ENCODE peak calls at places on chromosomes 2 and 18, in ten cellular contexts. S, B, P, M, G, D, J, U, Y and I are unnamed samples. For H3K4me1, the result is how much of the 10 kb centered on the place peaks cover.

GRCh38 chr2:96788393-96789244 is 27.4 kb upstream of the CNNM3 start:
- DNase-seq in G (peak), J (peak), M (peak), B (no peak), D (peak), S (no peak), Y (peak), P (peak), U (no peak), I (no peak)

GRCh38 chr2:102385522-102385921 is 29.9 kb downstream of the IL18R1 start:
- DNase-seq in J (no peak), S (no peak), B (no peak), G (no peak), M (no peak), D (no peak), P (no peak), Y (no peak), U (no peak), I (no peak)

GRCh38 chr2:237278593-237278992 is 135.4 kb downstream of the COL6A3 start:
- DNase-seq in Y (no peak), G (peak), U (no peak), B (no peak), M (no peak), P (peak), D (peak), J (peak), S (no peak), I (peak)

GRCh38 chr18:77522031-77522675 is 272.5 kb downstream of the GALR1 start:
- DNase-seq in M (no peak), D (no peak), S (no peak), U (no peak), B (no peak), Y (no peak), P (no peak), G (no peak), J (no peak), I (no peak)

GRCh38 chr2:167689444-167689843 is 558.0 kb downstream of the STK39 start:
- DNase-seq in B (peak), M (no peak), J (no peak), G (no peak), U (no peak), D (no peak), Y (no peak), P (no peak), S (no peak), I (no peak)

GRCh38 chr2:38037325-38037724 is 38.6 kb downstream of the CYP1B1 start:
- DNase-seq in S (no peak), D (no peak), G (no peak), M (no peak), P (no peak), J (no peak), B (no peak), U (no peak), Y (no peak), I (no peak)

GRCh38 chr2:37679072-37679695 is 7.7 kb upstream of the CDC42EP3 start:
- DNase-seq in M (peak), Y (no peak), J (no peak), G (no peak), B (no peak), S (no peak), U (no peak), P (no peak), D (no peak), I (no peak)

GRCh38 chr2:44342854-44343253 is 18.4 kb downstream of the PREPL start:
- DNase-seq in G (no peak), U (no peak), B (no peak), D (no peak), S (no peak), P (no peak), M (peak), Y (no peak), J (no peak), I (no peak)

GRCh38 chr18:40041951-40042350 is 1913.1 kb upstream of the PIK3C3 start:
- DNase-seq in G (no peak), M (no peak), U (no peak), Y (no peak), J (no peak), D (no peak), P (no peak), B (peak), S (no peak), I (no peak)

GRCh38 chr18:57666818-57667497 is 45.3 kb upstream of the NARS1 start:
- DNase-seq in S (no peak), U (no peak), J (no peak), B (no peak), G (no peak), P (no peak), D (no peak), Y (no peak), M (no peak), I (no peak)

GRCh38 chr18:24734058-24734457 is 273.6 kb downstream of the HRH4 start:
- DNase-seq in J (no peak), Y (no peak), S (no peak), U (no peak), M (peak), D (no peak), B (peak), G (no peak), P (peak), I (no peak)

GRCh38 chr2:234425923-234426603 is 70.8 kb downstream of the ARL4C start:
- DNase-seq in B (no peak), U (peak), D (peak), Y (peak), M (peak), G (no peak), J (no peak), S (no peak), P (no peak), I (no peak)

GRCh38 chr2:28185153-28185552 is 207.5 kb upstream of the FOSL2 start:
- DNase-seq in P (no peak), M (no peak), J (no peak), Y (no peak), S (no peak), D (no peak), B (no peak), U (no peak), G (no peak), I (no peak)

GRCh38 chr2:127158614-127159290 is 51.8 kb upstream of the BIN1 start:
- DNase-seq in U (no peak), M (no peak), G (no peak), B (no peak), P (peak), J (no peak), Y (no peak), S (no peak), D (no peak), I (no peak)

GRCh38 chr18:9876523-9876866 is 9.3 kb upstream of the TXNDC2 start:
- DNase-seq in Y (no peak), G (no peak), P (no peak), B (no peak), S (no peak), J (no peak), M (no peak), D (no peak), U (no peak), I (no peak)

GRCh38 chr2:110865188-110865587 is 132.8 kb downstream of the ACOXL start:
- DNase-seq in B (no peak), J (no peak), Y (peak), U (no peak), D (peak), M (no peak), S (no peak), G (no peak), P (no peak), I (no peak)

GRCh38 chr2:121862286-121862685 is 106.8 kb downstream of the TSN start:
- DNase-seq in D (no peak), P (no peak), B (no peak), Y (no peak), S (no peak), J (no peak), U (no peak), G (no peak), M (no peak), I (no peak)

GRCh38 chr2:61727746-61728145 is 126.1 kb downstream of the FAM161A start:
- DNase-seq in P (no peak), M (no peak), Y (no peak), D (no peak), B (no peak), U (no peak), S (no peak), G (no peak), J (no peak), I (no peak)

GRCh38 chr2:73003027-73003426 is 68.5 kb downstream of the SFXN5 start:
- DNase-seq in D (no peak), U (no peak), G (no peak), P (peak), J (no peak), Y (peak), S (no peak), M (no peak), B (no peak), I (no peak)

GRCh38 chr2:12106440-12107080 is 360.1 kb downstream of the LPIN1 start:
- DNase-seq in J (peak), Y (peak), U (no peak), M (peak), G (peak), P (peak), D (peak), B (no peak), S (no peak), I (peak)

GRCh38 chr2:94995516-94995915 is 30.0 kb upstream of the MAL start:
- DNase-seq in S (no peak), B (peak), G (no peak), P (no peak), J (no peak), M (no peak), U (no peak), D (no peak), Y (peak), I (no peak)

GRCh38 chr2:119180891-119181290 is 22.3 kb upstream of the C1QL2 start:
- DNase-seq in B (no peak), D (no peak), Y (no peak), J (no peak), M (no peak), P (no peak), U (no peak), S (no peak), G (no peak), I (no peak)

GRCh38 chr2:147614491-147614890 is 230.3 kb upstream of the ACVR2A start:
- DNase-seq in M (peak), S (no peak), Y (peak), P (no peak), G (no peak), J (no peak), D (peak), U (no peak), B (no peak), I (no peak)

GRCh38 chr2:110854355-110855081 is 122.1 kb downstream of the ACOXL start:
- DNase-seq in B (peak), S (no peak), Y (no peak), M (no peak), P (no peak), J (no peak), U (no peak), G (no peak), D (no peak), I (no peak)

GRCh38 chr2:85589982-85590791 is 5.4 kb upstream of the RNF181 start:
- DNase-seq in G (peak), S (no peak), P (no peak), U (no peak), J (no peak), Y (no peak), M (no peak), D (no peak), B (no peak), I (no peak)

GRCh38 chr18:8081872-8082553 is 514.9 kb downstream of the PTPRM start:
- DNase-seq in M (no peak), P (no peak), D (no peak), Y (no peak), S (no peak), U (no peak), G (no peak), J (no peak), B (no peak), I (no peak)

GRCh38 chr2:113872201-113872600 is 17.7 kb upstream of the ACTR3 start:
- DNase-seq in G (no peak), B (no peak), Y (no peak), S (no peak), P (no peak), U (no peak), D (no peak), M (no peak), J (no peak), I (no peak)

GRCh38 chr2:160375037-160375436 is 118.6 kb downstream of the RBMS1 start:
- DNase-seq in Y (no peak), U (no peak), B (no peak), D (no peak), P (no peak), M (no peak), S (no peak), J (no peak), G (no peak), I (no peak)

GRCh38 chr2:160372010-160372356 is 121.6 kb downstream of the RBMS1 start:
- DNase-seq in B (no peak), G (no peak), S (no peak), M (no peak), J (no peak), D (no peak), P (no peak), U (no peak), Y (no peak), I (no peak)

GRCh38 chr2:160373263-160374019 is 120.2 kb downstream of the RBMS1 start:
- DNase-seq in P (no peak), D (no peak), Y (no peak), S (no peak), G (no peak), B (no peak), M (no peak), U (no peak), J (no peak), I (no peak)

GRCh38 chr2:160371251-160372009 is 122.2 kb downstream of the RBMS1 start:
- DNase-seq in B (no peak), J (no peak), D (no peak), U (no peak), Y (no peak), S (no peak), G (no peak), M (no peak), P (no peak), I (no peak)

GRCh38 chr2:160372585-160372984 is 121.0 kb downstream of the RBMS1 start:
- DNase-seq in P (no peak), Y (no peak), D (no peak), S (no peak), G (no peak), B (no peak), J (no peak), M (no peak), U (no peak), I (no peak)
- H3K4me1 ChIP-seq in P (under half), Y (under half), D (half or more), S (under half), G (under half), B (under half), J (half or more), M (under half), U (under half), I (under half)

DNA sequence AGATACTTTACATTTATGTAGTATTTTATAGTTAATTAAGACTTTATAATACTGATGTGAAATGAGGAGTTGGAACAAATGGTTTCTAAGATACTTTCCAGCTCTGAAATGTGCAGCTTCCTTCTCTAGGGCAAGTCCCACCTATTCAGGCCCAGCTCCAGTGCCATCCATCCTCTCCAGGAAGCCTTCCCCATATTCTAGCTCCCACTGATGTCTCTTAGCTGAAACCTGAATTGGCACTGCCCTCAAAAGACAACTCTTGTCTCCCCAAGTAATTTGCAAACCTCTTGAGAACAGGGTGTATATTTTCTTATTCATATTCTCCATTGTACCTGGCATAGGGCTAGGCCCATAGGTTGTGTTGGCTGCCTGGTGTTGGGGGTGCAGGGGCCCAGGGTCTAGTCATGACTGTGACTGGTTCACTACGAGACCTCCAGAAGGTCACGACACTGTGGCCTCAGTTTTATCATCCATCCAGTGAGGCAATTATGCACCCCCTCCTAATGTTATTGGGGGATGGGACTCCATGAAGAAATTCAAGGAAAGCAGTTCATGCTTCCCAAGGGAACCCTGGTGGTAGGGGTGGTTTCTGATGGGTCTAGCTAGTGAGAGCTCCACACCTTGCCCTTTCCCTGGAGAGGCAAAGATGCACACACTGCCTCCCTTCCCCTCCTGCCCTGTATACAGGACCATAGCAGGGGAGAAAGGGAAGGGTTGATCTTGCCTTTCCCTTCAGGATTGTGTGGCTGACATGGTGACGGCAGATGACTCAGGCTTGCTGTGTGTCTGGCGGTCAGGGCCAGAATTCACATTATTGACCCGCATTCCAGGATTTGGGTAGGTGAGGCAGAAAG is 2.8 kb downstream of the WDR54 start:
- DNase-seq in U (no peak), P (peak), D (no peak), J (no peak), Y (no peak), S (no peak), B (no peak), M (no peak), G (no peak), I (no peak)
- H3K4me1 ChIP-seq in U (under half), P (under half), D (under half), J (under half), Y (under half), S (under half), B (under half), M (under half), G (under half), I (under half)

GRCh38 chr2:134934150-134934549 is 15.5 kb downstream of the CCNT2 start:
- DNase-seq in S (no peak), D (no peak), Y (no peak), M (no peak), P (no peak), G (no peak), J (no peak), B (no peak), U (no peak), I (no peak)
- H3K4me1 ChIP-seq in S (under half), D (under half), Y (under half), M (under half), P (under half), G (under half), J (under half), B (under half), U (under half), I (under half)

GRCh38 chr2:10328667-10329583 is 26.2 kb downstream of the HPCAL1 start:
- DNase-seq in U (no peak), P (no peak), M (peak), S (no peak), B (no peak), G (no peak), Y (peak), J (no peak), D (no peak), I (no peak)
- H3K4me1 ChIP-seq in U (under half), P (under half), M (half or more), S (under half), B (under half), G (under half), Y (under half), J (under half), D (half or more), I (under half)

GRCh38 chr2:134203175-134203574 is 50.7 kb upstream of the MGAT5 start:
- DNase-seq in S (no peak), Y (no peak), P (no peak), B (no peak), D (no peak), J (no peak), U (no peak), G (no peak), M (no peak), I (no peak)
- H3K4me1 ChIP-seq in S (under half), Y (under half), P (under half), B (under half), D (under half), J (half or more), U (half or more), G (under half), M (under half), I (under half)